ENCODE peak calls at places on chromosomes 7 and 10, in ten cellular contexts. D is AG08395, A is SW480, N is astrocyte of the hippocampus, B is body of pancreas, R is GM12891, T is left ventricle myocardium superior, M is KG1, S is choroid plexus epithelial cell, P is lower leg skin. I is an unnamed sample.
A peak's percentile ranks its signal among the peaks of the same experiment; 100 is the strongest.

GRCh38 chr7:46444266-46444665 is 523.2 kb upstream of the IGFBP3 start:
- DNase-seq in P (no peak), M (no peak), N (no peak), B (no peak), S (no peak), D (peak; percentile 44), R (no peak), T (no peak), A (no peak), I (peak; percentile 13)

GRCh38 chr10:119198438-119198837 is 8.9 kb upstream of the GRK5 start:
- DNase-seq in S (peak; percentile 47), A (no peak), R (no peak), P (no peak), D (no peak), T (no peak), N (no peak), B (no peak), M (no peak), I (peak; percentile 48)

GRCh38 chr7:158076215-158076614 is 511.4 kb downstream of the PTPRN2 start:
- DNase-seq in B (no peak), T (no peak), N (no peak), A (no peak), D (no peak), R (no peak), P (peak; percentile 81), S (no peak), M (no peak), I (no peak)

GRCh38 chr7:148987751-148988512 is 40.4 kb downstream of the PDIA4 start:
- DNase-seq in D (no peak), R (no peak), P (no peak), B (no peak), S (peak; percentile 40), T (no peak), M (no peak), N (no peak), A (peak; percentile 58), I (no peak)

GRCh38 chr10:76036962-76037361 is 605.5 kb downstream of the LRMDA start:
- DNase-seq in P (no peak), B (no peak), M (no peak), N (no peak), A (no peak), D (no peak), T (no peak), R (no peak), S (no peak), I (no peak)

GRCh38 chr10:42782446-42783180 is at the start of gene BMS1:
- DNase-seq in R (peak; percentile 77), D (peak; percentile 93), B (peak; percentile 89), P (peak; percentile 97), A (peak; percentile 89), T (peak; percentile 90), S (peak; percentile 97), N (peak; percentile 96), M (peak; percentile 90), I (peak; percentile 95)

GRCh38 chr7:30148951-30149459 is 14.2 kb downstream of the MTURN start:
- DNase-seq in B (no peak), D (no peak), S (no peak), A (peak; percentile 66), T (no peak), P (no peak), M (no peak), R (no peak), N (no peak), I (no peak)

GRCh38 chr10:133614830-133615580 is 11.6 kb downstream of the FRG2B start:
- DNase-seq in A (no peak), T (no peak), M (no peak), S (no peak), N (no peak), B (peak; percentile 81), P (no peak), D (no peak), R (no peak), I (no peak)

GRCh38 chr10:69061305-69062161 is 26.4 kb upstream of the SRGN start:
- DNase-seq in R (no peak), A (peak; percentile 28), N (peak; percentile 31), P (peak; percentile 88), B (peak; percentile 26), D (peak; percentile 88), S (peak; percentile 100), M (peak; percentile 85), T (peak; percentile 67), I (peak; percentile 100)

GRCh38 chr10:122033224-122033926 is 44.4 kb downstream of the TACC2 start:
- DNase-seq in R (no peak), S (no peak), N (no peak), A (peak; percentile 41), D (no peak), B (no peak), P (no peak), M (no peak), T (no peak), I (no peak)

GRCh38 chr7:79877874-79878465 is 256.7 kb upstream of the GNAI1 start:
- DNase-seq in S (no peak), D (no peak), P (no peak), N (no peak), R (no peak), B (no peak), A (no peak), T (no peak), M (no peak), I (no peak)

GRCh38 chr7:33190688-33191304 is 61.4 kb downstream of the BBS9 start:
- DNase-seq in B (no peak), M (no peak), R (no peak), D (no peak), N (no peak), S (no peak), A (no peak), T (no peak), P (no peak), I (no peak)

GRCh38 chr7:73841689-73842247 is 548 bp downstream of the METTL27 start:
- DNase-seq in N (no peak), S (no peak), D (no peak), P (no peak), A (no peak), T (no peak), B (no peak), M (no peak), R (no peak), I (no peak)

GRCh38 chr7:69609901-69610674 is 11.8 kb downstream of the AUTS2 start:
- DNase-seq in B (no peak), S (no peak), N (no peak), R (no peak), M (no peak), P (no peak), D (no peak), A (no peak), T (no peak), I (no peak)

GRCh38 chr7:31948041-31948440 is 122.2 kb downstream of the PDE1C start:
- DNase-seq in N (peak; percentile 85), B (no peak), A (peak; percentile 94), R (no peak), P (no peak), S (peak; percentile 71), D (peak; percentile 70), T (no peak), M (no peak), I (peak; percentile 47)

GRCh38 chr7:50069613-50070012 is 23.4 kb downstream of the ZPBP start:
- DNase-seq in S (no peak), N (no peak), T (peak; percentile 47), R (no peak), M (no peak), B (peak; percentile 31), P (no peak), A (no peak), D (no peak), I (no peak)

GRCh38 chr7:143129477-143129876 is 2.4 kb upstream of the PIP start:
- DNase-seq in T (no peak), M (no peak), N (no peak), D (no peak), A (no peak), P (no peak), B (no peak), R (no peak), S (no peak), I (no peak)

GRCh38 chr10:127815147-127815546 is 77.6 kb downstream of the CLRN3 start:
- DNase-seq in P (no peak), N (no peak), S (peak; percentile 11), A (no peak), M (no peak), D (no peak), T (no peak), R (no peak), B (no peak), I (no peak)

GRCh38 chr7:140214075-140214684 is 37.4 kb upstream of the KDM7A start:
- DNase-seq in P (peak; percentile 86), T (peak; percentile 41), A (peak; percentile 61), B (peak; percentile 88), D (no peak), S (peak; percentile 48), R (no peak), N (peak; percentile 50), M (no peak), I (peak; percentile 16)

GRCh38 chr7:106284516-106285050 is at the start of gene NAMPT:
- DNase-seq in S (no peak), N (peak; percentile 74), B (no peak), D (no peak), A (peak; percentile 61), M (no peak), R (no peak), P (peak; percentile 91), T (peak; percentile 68), I (peak; percentile 27)

GRCh38 chr7:63925626-63926460 is 72.8 kb upstream of the ZNF722 start:
- DNase-seq in P (no peak), R (no peak), B (peak; percentile 94), D (peak; percentile 38), M (peak; percentile 98), S (peak; percentile 2), N (peak; percentile 8), T (peak; percentile 95), A (peak; percentile 95), I (no peak)

GRCh38 chr10:3067045-3067858 is at the start of gene PFKP:
- DNase-seq in A (no peak), M (no peak), T (peak; percentile 68), S (no peak), B (peak; percentile 22), N (peak; percentile 67), R (peak; percentile 65), P (peak; percentile 90), D (no peak), I (no peak)

GRCh38 chr10:28331821-28332220 is 29.0 kb upstream of the MPP7 start:
- DNase-seq in R (no peak), A (no peak), T (no peak), B (no peak), D (peak; percentile 68), N (peak; percentile 84), P (no peak), S (peak; percentile 76), M (no peak), I (peak; percentile 10)

GRCh38 chr10:77820349-77820748 is 106.2 kb downstream of the DLG5 start:
- DNase-seq in N (peak; percentile 16), B (no peak), A (no peak), S (peak; percentile 61), M (no peak), T (no peak), P (no peak), D (no peak), R (no peak), I (no peak)

GRCh38 chr10:119543814-119544642 is 1.5 kb upstream of the RGS10 start:
- DNase-seq in A (no peak), N (peak; percentile 29), M (no peak), B (no peak), T (no peak), D (peak; percentile 20), P (no peak), R (no peak), S (peak; percentile 13), I (peak; percentile 48)

GRCh38 chr10:74750848-74751274 is 75.5 kb upstream of the KAT6B start:
- DNase-seq in P (peak; percentile 65), B (no peak), N (no peak), S (no peak), M (no peak), R (peak; percentile 17), D (no peak), A (no peak), T (no peak), I (no peak)

GRCh38 chr7:42886129-42886528 is 25.7 kb downstream of the C7orf25 start:
- DNase-seq in S (peak; percentile 46), N (no peak), P (no peak), M (no peak), B (no peak), D (peak; percentile 17), T (no peak), A (peak; percentile 52), R (no peak), I (no peak)

GRCh38 chr7:95002726-95003125 is 95.3 kb downstream of the PPP1R9A start:
- DNase-seq in T (no peak), P (no peak), D (no peak), A (no peak), S (no peak), R (no peak), M (no peak), N (no peak), B (no peak), I (no peak)

I was measured in fibroblast of villous mesenchyme.